ENCODE peak calls at places on chromosomes 7 and 10, in four cellular contexts. V is GM13977; D is stimulated activated CD4-positive, alpha-beta T cell treated with anti-CD3 and anti-CD28 coated beads, Interleukin-2, amount 100 ng/mL, for 48 hours; X is foreskin fibroblast. Z is an unnamed sample.

GRCh38 chr7:155351120-155351870 is 53.6 kb downstream of the INSIG1 start:
- DNase-seq in V (no peak), D (no peak), X (no peak), Z (no peak)

GRCh38 chr7:17713584-17713983 is 226.7 kb downstream of the SNX13 start:
- DNase-seq in V (no peak), D (no peak), X (no peak), Z (no peak)

GRCh38 chr10:85645097-85645496 is 721.5 kb downstream of the GRID1 start:
- DNase-seq in V (no peak), D (no peak), X (no peak), Z (no peak)

GRCh38 chr10:95327367-95327766 is 36.6 kb upstream of the PDLIM1 start:
- DNase-seq in V (no peak), D (no peak), X (peak; percentile 49), Z (no peak)

GRCh38 chr7:30750010-30750409 is 1.9 kb upstream of the INMT start:
- DNase-seq in V (no peak), D (no peak), X (no peak), Z (no peak)

GRCh38 chr10:32893431-32893830 is 64.6 kb downstream of the ITGB1 start:
- DNase-seq in V (no peak), D (no peak), X (peak; percentile 38), Z (peak; percentile 71)

GRCh38 chr7:138163800-138164199 is 87.5 kb downstream of the AKR1D1 start:
- DNase-seq in V (no peak), D (no peak), X (no peak), Z (no peak)

GRCh38 chr7:157615101-157615817 is 278.5 kb downstream of the DNAJB6 start:
- DNase-seq in V (no peak), D (no peak), X (no peak), Z (no peak)

GRCh38 chr7:587769-588168 is 68.1 kb upstream of the PDGFA start:
- DNase-seq in V (no peak), D (no peak), X (peak; percentile 44), Z (no peak)

GRCh38 chr7:25240340-25240739 is 12.1 kb upstream of the NPVF start:
- DNase-seq in V (no peak), D (no peak), X (no peak), Z (no peak)

GRCh38 chr10:71630168-71630567 is 89.4 kb downstream of the C10orf105 start:
- DNase-seq in V (no peak), D (no peak), X (no peak), Z (no peak)

GRCh38 chr7:156752371-156753297 is 112.1 kb downstream of the RNF32 start:
- DNase-seq in V (no peak), D (no peak), X (peak; percentile 49), Z (no peak)

GRCh38 chr7:78260826-78261225 is 462.3 kb downstream of the PHTF2 start:
- DNase-seq in V (no peak), D (no peak), X (peak; percentile 13), Z (no peak)

GRCh38 chr7:128203710-128204214 is 37.3 kb upstream of the LEP start:
- DNase-seq in V (no peak), D (no peak), X (peak; percentile 47), Z (no peak)

GRCh38 chr7:75849573-75849972 is 29.3 kb upstream of the RHBDD2 start:
- DNase-seq in V (no peak), D (no peak), X (no peak), Z (no peak)

GRCh38 chr7:41148521-41148951 is 554.4 kb downstream of the INHBA start:
- DNase-seq in V (no peak), D (no peak), X (peak; percentile 84), Z (no peak)

GRCh38 chr7:104894998-104895850 is 118.8 kb upstream of the KMT2E start:
- DNase-seq in V (no peak), D (no peak), X (no peak), Z (no peak)

GRCh38 chr7:13886356-13886755 is 103.1 kb downstream of the ETV1 start:
- DNase-seq in V (no peak), D (no peak), X (no peak), Z (no peak)

GRCh38 chr10:97127507-97127906 is 58.3 kb downstream of the SLIT1 start:
- DNase-seq in V (no peak), D (no peak), X (no peak), Z (no peak)

GRCh38 chr10:44703241-44704155 is 207.6 kb upstream of the TMEM72 start:
- DNase-seq in V (no peak), D (no peak), X (peak; percentile 73), Z (no peak)

GRCh38 chr10:29480281-29480954 is 154.4 kb downstream of the SVIL start:
- DNase-seq in V (no peak), D (no peak), X (no peak), Z (no peak)

GRCh38 chr7:46126901-46127300 is 205.8 kb upstream of the IGFBP3 start:
- DNase-seq in V (no peak), D (no peak), X (no peak), Z (no peak)

GRCh38 chr7:56175086-56175760 is 59.0 kb upstream of the NUPR2 start:
- DNase-seq in V (no peak), D (no peak), X (no peak), Z (no peak)

GRCh38 chr7:32299133-32299702 is 191.0 kb downstream of the LSM5 start:
- DNase-seq in V (no peak), D (no peak), X (peak; percentile 1), Z (no peak)

GRCh38 chr7:81709836-81710235 is 60.0 kb downstream of the HGF start:
- DNase-seq in V (no peak), D (no peak), X (no peak), Z (no peak)

GRCh38 chr10:45509491-45509890 is 135.5 kb downstream of the ALOX5 start:
- DNase-seq in V (no peak), D (no peak), X (no peak), Z (no peak)

GRCh38 chr7:117116221-117116620 is 162.9 kb downstream of the ST7 start:
- DNase-seq in V (no peak), D (no peak), X (no peak), Z (no peak)

GRCh38 chr10:6108072-6108471 is 19.2 kb downstream of the RBM17 start:
- DNase-seq in V (no peak), D (no peak), X (no peak), Z (no peak)

GRCh38 chr7:5827755-5828154 is 46.3 kb upstream of the RNF216 start:
- DNase-seq in V (peak; percentile 30), D (peak; percentile 42), X (peak; percentile 13), Z (no peak)

GRCh38 chr7:66630529-66630928 is 1.8 kb downstream of the KCTD7 start:
- DNase-seq in V (no peak), D (no peak), X (no peak), Z (no peak)

GRCh38 chr7:20030915-20031362 is 186.2 kb downstream of the MACC1 start:
- DNase-seq in V (no peak), D (no peak), X (peak; percentile 36), Z (no peak)